ENCODE peak calls at places on chromosomes 2 and 18, in seven cellular contexts. One of them, this sample, is unnamed.

GRCh38 chr2:26678026-26678425 is 14.5 kb upstream of the KCNK3 start:
- DNase-seq in stimulated activated naive CD4-positive, alpha-beta T cell: no peak
- DNase-seq in astrocyte of the cerebellum: no peak
- DNase-seq in psoas muscle: no peak
- DNase-seq in neural crest cell: no peak
- DNase-seq in NCI-H187: no peak
- DNase-seq in spleen: no peak
- DNase-seq in this sample: no peak

GRCh38 chr2:239157766-239158165 is 243.1 kb downstream of the HDAC4 start:
- DNase-seq in astrocyte of the cerebellum: no peak
- DNase-seq in neural crest cell: no peak
- DNase-seq in NCI-H187: no peak
- DNase-seq in stimulated activated naive CD4-positive, alpha-beta T cell: no peak
- DNase-seq in psoas muscle: peak; percentile 57
- DNase-seq in spleen: peak; percentile 75
- DNase-seq in this sample: no peak

GRCh38 chr2:195536863-195537262 is 120.2 kb upstream of the SLC39A10 start:
- DNase-seq in psoas muscle: no peak
- DNase-seq in spleen: no peak
- DNase-seq in astrocyte of the cerebellum: no peak
- DNase-seq in neural crest cell: no peak
- DNase-seq in NCI-H187: no peak
- DNase-seq in stimulated activated naive CD4-positive, alpha-beta T cell: no peak
- DNase-seq in this sample: no peak

GRCh38 chr2:227411990-227412350 is 24.2 kb upstream of the SCYGR1 start:
- DNase-seq in astrocyte of the cerebellum: no peak
- DNase-seq in stimulated activated naive CD4-positive, alpha-beta T cell: no peak
- DNase-seq in psoas muscle: no peak
- DNase-seq in NCI-H187: no peak
- DNase-seq in spleen: no peak
- DNase-seq in neural crest cell: no peak
- DNase-seq in this sample: no peak

GRCh38 chr2:199288424-199288823 is 169.3 kb downstream of the SATB2 start:
- DNase-seq in neural crest cell: no peak
- DNase-seq in spleen: no peak
- DNase-seq in astrocyte of the cerebellum: no peak
- DNase-seq in stimulated activated naive CD4-positive, alpha-beta T cell: no peak
- DNase-seq in psoas muscle: no peak
- DNase-seq in NCI-H187: no peak
- DNase-seq in this sample: no peak

GRCh38 chr18:54829856-54830255 is 1.6 kb downstream of the RAB27B start:
- DNase-seq in spleen: no peak
- DNase-seq in NCI-H187: no peak
- DNase-seq in psoas muscle: no peak
- DNase-seq in neural crest cell: no peak
- DNase-seq in astrocyte of the cerebellum: no peak
- DNase-seq in stimulated activated naive CD4-positive, alpha-beta T cell: no peak
- DNase-seq in this sample: no peak

GRCh38 chr2:75729861-75730260 is 19.1 kb upstream of the GCFC2 start:
- DNase-seq in NCI-H187: no peak
- DNase-seq in psoas muscle: no peak
- DNase-seq in spleen: no peak
- DNase-seq in neural crest cell: no peak
- DNase-seq in stimulated activated naive CD4-positive, alpha-beta T cell: no peak
- DNase-seq in astrocyte of the cerebellum: no peak
- DNase-seq in this sample: no peak

GRCh38 chr18:59988098-59988706 is 88.4 kb downstream of the PMAIP1 start:
- DNase-seq in astrocyte of the cerebellum: peak; percentile 64
- DNase-seq in neural crest cell: peak; percentile 48
- DNase-seq in NCI-H187: no peak
- DNase-seq in stimulated activated naive CD4-positive, alpha-beta T cell: no peak
- DNase-seq in spleen: no peak
- DNase-seq in psoas muscle: peak; percentile 46
- DNase-seq in this sample: peak; percentile 48

This sample was measured in AG08395.